ENCODE peak calls at places on chromosomes 13 and 19, in eight cellular contexts. Q is retina, U is COR-L47, J is GM12864, I is activated T-cell treated with anti-CD3 and anti-CD28 coated beads for 1 hour, X is fibroblast of villous mesenchyme, A is iPS-NIHi11, R is D341Med. M is an unnamed sample.

GRCh38 chr19:5680083-5680436 is 256 bp downstream of the MICOS13 start:
- DNase-seq in Q (no peak), U (no peak), J (no peak), I (no peak), X (peak), A (peak), R (peak), M (no peak)

GRCh38 chr13:49374585-49375290 is 69.1 kb downstream of the CAB39L start:
- DNase-seq in Q (no peak), U (no peak), J (no peak), I (no peak), X (peak), A (no peak), R (no peak), M (no peak)

GRCh38 chr13:48151343-48151742 is 56.4 kb upstream of the MED4 start:
- DNase-seq in Q (no peak), U (no peak), J (no peak), I (no peak), X (no peak), A (no peak), R (no peak), M (no peak)

GRCh38 chr13:51679616-51680015 is 95.4 kb downstream of the WDFY2 start:
- DNase-seq in Q (no peak), U (no peak), J (no peak), I (no peak), X (no peak), A (no peak), R (no peak), M (no peak)

GRCh38 chr13:27403252-27403678 is 21.2 kb upstream of the GTF3A start:
- DNase-seq in Q (peak), U (no peak), J (no peak), I (no peak), X (peak), A (peak), R (no peak), M (no peak)

GRCh38 chr13:44920013-44920412 is 69.3 kb downstream of the NUFIP1 start:
- DNase-seq in Q (no peak), U (no peak), J (no peak), I (no peak), X (no peak), A (no peak), R (no peak), M (no peak)

GRCh38 chr19:5250127-5250659 is 90.4 kb downstream of the PTPRS start:
- DNase-seq in Q (no peak), U (no peak), J (no peak), I (no peak), X (no peak), A (no peak), R (no peak), M (no peak)

GRCh38 chr13:41588899-41589298 is 131.5 kb downstream of the RGCC start:
- DNase-seq in Q (no peak), U (no peak), J (no peak), I (no peak), X (peak), A (no peak), R (no peak), M (no peak)

GRCh38 chr13:96575423-96576320 is 418.6 kb downstream of the OXGR1 start:
- DNase-seq in Q (no peak), U (no peak), J (no peak), I (no peak), X (no peak), A (no peak), R (no peak), M (no peak)

GRCh38 chr13:113404723-113405471 is 41.0 kb upstream of the GRTP1 start:
- DNase-seq in Q (no peak), U (peak), J (no peak), I (no peak), X (no peak), A (no peak), R (no peak), M (no peak)

GRCh38 chr13:32047796-32048195 is 16.2 kb downstream of the FRY start:
- DNase-seq in Q (no peak), U (no peak), J (no peak), I (no peak), X (no peak), A (no peak), R (no peak), M (no peak)

GRCh38 chr19:46821512-46822359 is 28.9 kb downstream of the AP2S1 start:
- DNase-seq in Q (no peak), U (no peak), J (peak), I (peak), X (no peak), A (no peak), R (peak), M (peak)

GRCh38 chr13:83773961-83774360 is 108.3 kb downstream of the SLITRK1 start:
- DNase-seq in Q (no peak), U (no peak), J (no peak), I (no peak), X (no peak), A (no peak), R (no peak), M (no peak)

GRCh38 chr13:32032780-32033179 is 1.2 kb downstream of the FRY start:
- DNase-seq in Q (no peak), U (peak), J (no peak), I (no peak), X (no peak), A (no peak), R (no peak), M (no peak)

GRCh38 chr13:50529154-50529882 is 314.2 kb downstream of the DLEU7 start:
- DNase-seq in Q (no peak), U (peak), J (no peak), I (no peak), X (peak), A (peak), R (peak), M (no peak)

GRCh38 chr13:58048670-58049069 is 417.1 kb downstream of the PCDH17 start:
- DNase-seq in Q (no peak), U (no peak), J (no peak), I (no peak), X (no peak), A (no peak), R (no peak), M (no peak)

GRCh38 chr13:95411641-95412040 is 110.4 kb upstream of the ABCC4 start:
- DNase-seq in Q (no peak), U (peak), J (no peak), I (no peak), X (peak), A (no peak), R (no peak), M (no peak)

GRCh38 chr19:17648097-17648660 is 40.0 kb downstream of the UNC13A start:
- DNase-seq in Q (no peak), U (no peak), J (no peak), I (no peak), X (no peak), A (peak), R (no peak), M (no peak)

GRCh38 chr13:33310245-33311038 is 24.9 kb upstream of the STARD13 start:
- DNase-seq in Q (no peak), U (no peak), J (no peak), I (no peak), X (no peak), A (no peak), R (no peak), M (no peak)

GRCh38 chr19:46906221-46906620 is 45.4 kb downstream of the ARHGAP35 start:
- DNase-seq in Q (no peak), U (no peak), J (no peak), I (no peak), X (no peak), A (no peak), R (no peak), M (no peak)

GRCh38 chr13:46726347-46726746 is 70.6 kb downstream of the ESD start:
- DNase-seq in Q (no peak), U (no peak), J (no peak), I (no peak), X (no peak), A (no peak), R (no peak), M (no peak)

GRCh38 chr13:107441279-107441678 is 774.1 kb downstream of the LIG4 start:
- DNase-seq in Q (no peak), U (no peak), J (no peak), I (no peak), X (peak), A (no peak), R (no peak), M (no peak)

GRCh38 chr19:5479958-5480357 is 24.7 kb downstream of the ZNRF4 start:
- DNase-seq in Q (peak), U (peak), J (no peak), I (no peak), X (no peak), A (peak), R (peak), M (no peak)

GRCh38 chr19:50510121-50510670 is 795 bp downstream of the JOSD2 start:
- DNase-seq in Q (no peak), U (no peak), J (no peak), I (no peak), X (peak), A (no peak), R (no peak), M (no peak)

GRCh38 chr13:21557995-21558394 is 46.0 kb downstream of the MICU2 start:
- DNase-seq in Q (no peak), U (peak), J (no peak), I (no peak), X (peak), A (peak), R (peak), M (no peak)

GRCh38 chr19:18513868-18514267 is 8.0 kb downstream of the ELL start:
- DNase-seq in Q (no peak), U (no peak), J (no peak), I (no peak), X (peak), A (no peak), R (no peak), M (no peak)

GRCh38 chr19:17999685-18000479 is 8.1 kb upstream of the ARRDC2 start:
- DNase-seq in Q (no peak), U (no peak), J (no peak), I (no peak), X (no peak), A (no peak), R (no peak), M (no peak)

GRCh38 chr13:99158846-99159245 is 41.8 kb upstream of the UBAC2 start:
- DNase-seq in Q (peak), U (no peak), J (no peak), I (no peak), X (no peak), A (no peak), R (no peak), M (no peak)

GRCh38 chr13:98999635-98999952 is 21.7 kb upstream of the DOCK9 start:
- DNase-seq in Q (no peak), U (no peak), J (no peak), I (no peak), X (no peak), A (no peak), R (no peak), M (no peak)

GRCh38 chr19:2333027-2333806 is 4.7 kb downstream of the SPPL2B start:
- DNase-seq in Q (peak), U (peak), J (no peak), I (no peak), X (no peak), A (no peak), R (no peak), M (no peak)

GRCh38 chr13:32300406-32300805 is 14.8 kb downstream of the ZAR1L start:
- DNase-seq in Q (no peak), U (no peak), J (no peak), I (no peak), X (no peak), A (no peak), R (no peak), M (no peak)

GRCh38 chr13:73168993-73169401 is 110.2 kb downstream of the KLF5 start:
- DNase-seq in Q (no peak), U (no peak), J (no peak), I (no peak), X (no peak), A (peak), R (no peak), M (no peak)

GRCh38 chr19:17513801-17514200 is 2.4 kb downstream of the PGLS start:
- DNase-seq in Q (no peak), U (no peak), J (no peak), I (no peak), X (no peak), A (no peak), R (no peak), M (no peak)

GRCh38 chr13:98976338-98976737 is 1.5 kb downstream of the DOCK9 start:
- DNase-seq in Q (no peak), U (no peak), J (no peak), I (no peak), X (peak), A (no peak), R (no peak), M (no peak)

GRCh38 chr19:56015756-56016155 is 29.2 kb downstream of the NLRP5 start:
- DNase-seq in Q (no peak), U (no peak), J (no peak), I (no peak), X (peak), A (no peak), R (no peak), M (no peak)

GRCh38 chr19:611506-611869 is 21.8 kb downstream of the HCN2 start:
- DNase-seq in Q (no peak), U (no peak), J (no peak), I (no peak), X (peak), A (no peak), R (no peak), M (peak)

M was measured in activated gamma-delta T cell treated with anti-CD3 and anti-CD28 coated beads, Interleukin-2, amount 50 U/mL, for 16 hours.